ENCODE peak calls at places on chromosome 9, in seven cellular contexts. O is ovary, I is psoas muscle, B is fibroblast of lung, N is cardiac muscle cell, V is cardiac fibroblast, E is sigmoid colon. P is an unnamed sample.

GRCh38 chr9:85900504-85901201 is 40.3 kb upstream of the NAA35 start:
- DNase-seq in E (no peak), B (peak), O (no peak), N (peak), V (peak), I (no peak), P (no peak)

GRCh38 chr9:117771162-117771561 is 67.0 kb downstream of the TLR4 start:
- DNase-seq in V (no peak), B (no peak), O (no peak), N (no peak), I (no peak), E (no peak), P (no peak)

GRCh38 chr9:38024036-38024681 is 44.9 kb downstream of the SHB start:
- DNase-seq in V (peak), N (peak), E (peak), B (peak), I (peak), O (peak), P (no peak)

GRCh38 chr9:12773562-12773961 is 1.3 kb upstream of the LURAP1L start:
- DNase-seq in B (no peak), N (no peak), I (no peak), E (no peak), V (no peak), O (no peak), P (no peak)

GRCh38 chr9:101791938-101792337 is 53.5 kb upstream of the GRIN3A start:
- DNase-seq in B (peak), I (no peak), V (peak), O (no peak), N (peak), E (no peak), P (no peak)

GRCh38 chr9:135811796-135812195 is 95.5 kb downstream of the CAMSAP1 start:
- DNase-seq in N (no peak), V (no peak), E (no peak), B (no peak), I (no peak), O (no peak), P (no peak)

GRCh38 chr9:70420267-70421019 is 6.0 kb upstream of the KLF9 start:
- DNase-seq in B (peak), O (peak), V (peak), E (peak), I (peak), N (peak), P (no peak)

GRCh38 chr9:90637626-90638025 is 5.0 kb downstream of the DIRAS2 start:
- DNase-seq in O (no peak), I (no peak), V (no peak), N (no peak), E (no peak), B (no peak), P (no peak)

GRCh38 chr9:121596515-121596914 is 54.9 kb upstream of the DAB2IP start:
- DNase-seq in B (peak), E (no peak), I (no peak), O (no peak), V (peak), N (no peak), P (no peak)

GRCh38 chr9:99345936-99346335 is 123.9 kb downstream of the SEC61B start:
- DNase-seq in E (no peak), O (no peak), B (peak), V (peak), N (no peak), I (no peak), P (no peak)

GRCh38 chr9:72139233-72139632 is 10.0 kb upstream of the GDA start:
- DNase-seq in B (no peak), O (no peak), V (no peak), I (no peak), E (no peak), N (no peak), P (no peak)

GRCh38 chr9:73714294-73714693 is 562.6 kb downstream of the ANXA1 start:
- DNase-seq in I (no peak), E (no peak), N (no peak), O (no peak), B (peak), V (peak), P (peak)

GRCh38 chr9:86838883-86839497 is 108.3 kb downstream of the GAS1 start:
- DNase-seq in V (no peak), B (no peak), E (peak), O (peak), I (peak), N (no peak), P (no peak)

GRCh38 chr9:13718539-13718938 is 439.0 kb upstream of the MPDZ start:
- DNase-seq in O (no peak), E (no peak), V (peak), I (no peak), B (peak), N (no peak), P (no peak)

GRCh38 chr9:109319072-109319630 is 1.7 kb downstream of the EPB41L4B start:
- DNase-seq in N (peak), E (no peak), V (no peak), B (peak), O (peak), I (no peak), P (no peak)

GRCh38 chr9:129725841-129726251 is 27.0 kb downstream of the PTGES start:
- DNase-seq in O (no peak), N (no peak), V (no peak), I (no peak), E (no peak), B (peak), P (no peak)

GRCh38 chr9:130979591-130980385 is 29.2 kb upstream of the LAMC3 start:
- DNase-seq in O (no peak), N (no peak), I (no peak), B (no peak), E (no peak), V (no peak), P (no peak)

GRCh38 chr9:136791466-136792276 is 527 bp downstream of the TMEM141 start:
- DNase-seq in V (peak), I (peak), B (no peak), O (peak), E (no peak), N (peak), P (no peak)

GRCh38 chr9:137789295-137789895 is 88.2 kb upstream of the CACNA1B start:
- DNase-seq in E (peak), V (no peak), B (no peak), O (no peak), I (no peak), N (no peak), P (no peak)

GRCh38 chr9:22010881-22011625 is 1.9 kb upstream of the CDKN2B start:
- DNase-seq in I (no peak), B (no peak), O (peak), E (no peak), N (peak), V (peak), P (no peak)

GRCh38 chr9:31854187-31854586 is 530.3 kb upstream of the ACO1 start:
- DNase-seq in V (no peak), E (no peak), B (no peak), N (no peak), I (no peak), O (no peak), P (no peak)

GRCh38 chr9:90659626-90660364 is 17.2 kb upstream of the DIRAS2 start:
- DNase-seq in B (peak), E (no peak), O (no peak), N (no peak), I (no peak), V (peak), P (no peak)

GRCh38 chr9:135281151-135281550 is 193.7 kb downstream of the OLFM1 start:
- DNase-seq in O (no peak), V (no peak), N (no peak), I (no peak), B (no peak), E (no peak), P (no peak)

GRCh38 chr9:12884736-12885395 is 110.0 kb downstream of the LURAP1L start:
- DNase-seq in E (no peak), V (peak), O (no peak), B (peak), N (peak), I (no peak), P (peak)

GRCh38 chr9:87497604-87498045 is at the start of gene DAPK1:
- DNase-seq in I (peak), O (peak), E (peak), B (peak), V (peak), N (peak), P (no peak)

GRCh38 chr9:136694163-136694864 is 7.1 kb upstream of the AGPAT2 start:
- DNase-seq in I (peak), N (peak), B (no peak), V (peak), E (no peak), O (peak), P (no peak)

GRCh38 chr9:96555567-96556386 is 63.9 kb downstream of the CDC14B start:
- DNase-seq in N (peak), O (no peak), E (no peak), I (no peak), B (peak), V (peak), P (no peak)
- H3K4me3 ChIP-seq in N (no peak), O (no peak), E (no peak), I (no peak), B (no peak), V (no peak), P (no peak)

DNA sequence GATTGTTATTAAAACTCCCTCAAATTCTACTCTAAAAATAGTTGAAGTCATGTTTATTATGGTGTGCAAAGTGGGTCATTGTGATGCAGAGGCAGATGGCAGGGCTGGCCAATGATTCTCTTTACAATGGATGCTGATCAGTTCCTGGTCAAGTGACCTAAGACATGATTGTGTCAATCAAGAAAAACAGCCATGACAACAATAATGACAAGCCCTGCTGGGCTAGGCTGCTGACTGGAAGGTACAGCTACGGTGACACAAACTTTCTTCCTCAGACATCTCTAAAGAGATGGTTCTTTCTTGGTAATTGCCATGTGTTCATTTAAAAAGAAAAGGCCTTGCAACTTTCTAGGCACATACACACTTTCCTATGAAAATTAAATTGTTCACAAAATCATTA is 3.6 kb downstream of the SLC24A2 start:
- DNase-seq in I (no peak), V (no peak), N (no peak), O (no peak), E (no peak), B (no peak), P (no peak)
- TF ChIP-seq CTCF in I (no peak), V (no peak), N (no peak), O (no peak), E (no peak), B (no peak), P (no peak)

GRCh38 chr9:28136113-28136512 is 562.8 kb upstream of the C9orf72 start:
- DNase-seq in E (no peak), O (no peak), V (no peak), B (no peak), I (no peak), N (no peak), P (no peak)

GRCh38 chr9:28134577-28134976 is 561.3 kb upstream of the C9orf72 start:
- DNase-seq in B (no peak), E (no peak), O (no peak), N (no peak), V (no peak), I (no peak), P (no peak)

GRCh38 chr9:28135571-28135970 is 562.3 kb upstream of the C9orf72 start:
- DNase-seq in O (no peak), V (no peak), N (no peak), E (no peak), I (no peak), B (no peak), P (no peak)
- H3K4me3 ChIP-seq in O (no peak), V (no peak), N (no peak), E (no peak), I (no peak), B (no peak), P (no peak)

DNA sequence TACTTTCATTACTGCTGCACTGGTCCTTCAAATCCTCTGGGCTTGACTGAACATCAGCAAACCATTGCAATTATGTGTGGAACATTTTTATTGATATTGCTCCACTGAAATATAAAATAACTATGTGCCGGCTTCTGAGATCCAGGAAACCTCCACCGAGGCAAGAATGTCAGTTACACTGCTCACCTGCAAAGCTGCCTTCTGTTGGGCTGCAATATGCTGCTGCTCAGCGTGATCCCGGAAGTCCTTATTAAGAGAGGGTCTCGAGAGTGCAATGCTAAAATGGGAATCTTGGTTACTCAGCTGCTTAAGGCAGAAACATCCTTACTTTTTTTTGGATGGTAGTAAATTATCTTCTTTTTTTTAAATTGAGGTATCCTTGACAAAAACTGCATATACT is 28.6 kb downstream of the INIP start:
- DNase-seq in B (no peak), O (no peak), N (no peak), E (no peak), V (no peak), I (no peak), P (no peak)
- TF ChIP-seq CTCF in B (no peak), O (no peak), N (no peak), E (no peak), V (no peak), I (no peak), P (no peak)

GRCh38 chr9:133160742-133161541 is 2.8 kb downstream of the GBGT1 start:
- DNase-seq in I (peak), E (peak), V (peak), O (peak), N (peak), B (peak), P (peak)
- H3K4me3 ChIP-seq in I (no peak), E (no peak), V (no peak), O (no peak), N (no peak), B (no peak), P (no peak)

GRCh38 chr9:97895695-97896332 is 26.5 kb downstream of the TRMO start:
- DNase-seq in N (no peak), O (no peak), E (no peak), B (no peak), V (peak), I (no peak), P (no peak)
- TF ChIP-seq CTCF in N (peak), O (no peak), E (no peak), B (no peak), V (peak), I (no peak), P (peak)

GRCh38 chr9:18566125-18566524 is 92.2 kb downstream of the ADAMTSL1 start:
- DNase-seq in I (no peak), B (peak), E (no peak), O (no peak), V (peak), N (no peak), P (no peak)
- H3K4me3 ChIP-seq in I (no peak), B (no peak), E (no peak), O (no peak), V (no peak), N (no peak), P (no peak)

DNA sequence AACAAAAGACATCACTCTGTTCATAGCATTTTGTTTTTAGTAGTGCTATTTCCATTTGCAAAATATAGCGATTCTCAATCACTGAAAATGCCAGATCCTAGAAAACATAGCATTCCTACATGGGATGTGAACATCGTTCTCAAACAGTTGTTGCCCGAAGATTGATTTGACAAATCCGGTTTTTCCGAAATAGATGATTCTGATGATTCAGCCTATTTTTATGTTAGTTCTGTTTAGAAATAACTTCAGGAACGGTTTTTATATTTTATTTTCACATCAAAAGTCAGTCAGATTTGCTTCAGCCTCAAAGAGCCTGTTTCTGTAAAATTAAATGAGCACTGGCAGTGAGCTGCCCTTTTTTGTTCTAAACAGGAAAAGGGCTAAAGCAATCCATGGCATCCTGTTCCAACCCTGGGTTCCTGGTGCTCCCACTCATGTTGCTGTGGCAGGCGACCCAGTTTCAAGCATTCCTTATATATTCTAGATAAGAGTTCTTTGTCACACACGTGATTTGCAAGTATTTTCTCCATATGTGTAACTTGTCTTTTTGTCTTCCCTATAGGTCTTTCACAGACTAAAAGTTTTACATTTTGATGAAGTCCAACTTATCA is 14.2 kb upstream of the PSIP1 start:
- DNase-seq in O (no peak), B (no peak), V (no peak), N (no peak), I (no peak), E (no peak), P (no peak)
- TF ChIP-seq CTCF in O (no peak), B (no peak), V (no peak), N (no peak), I (no peak), E (no peak), P (no peak)

P was measured in epithelial cell of proximal tubule.